ENCODE peak calls at places on chromosomes 16 and 17, in eight cellular contexts. Y is progenitor cell of endocrine pancreas; H is RCC 7860; U is GM23338; M is NT2/D1; P is GM20000; Q is naive thymus-derived CD8-positive, alpha-beta T cell; W is stomach. K is an unnamed sample.

GRCh38 chr17:29567362-29568330 is 809 bp upstream of the ABHD15 start:
- DNase-seq in Y (peak), H (no peak), U (peak), M (no peak), P (peak), Q (peak), W (peak), K (peak)

GRCh38 chr16:56647641-56648431 is 3.9 kb upstream of the MT1B start:
- DNase-seq in Y (no peak), H (no peak), U (peak), M (no peak), P (no peak), Q (no peak), W (no peak), K (peak)

GRCh38 chr17:70767102-70767701 is 597.9 kb downstream of the KCNJ2 start:
- DNase-seq in Y (no peak), H (peak), U (peak), M (no peak), P (peak), Q (no peak), W (no peak), K (peak)

GRCh38 chr17:75861927-75862317 is 6.8 kb upstream of the WBP2 start:
- DNase-seq in Y (no peak), H (no peak), U (no peak), M (no peak), P (no peak), Q (no peak), W (no peak), K (peak)

GRCh38 chr16:3696425-3697218 is 20.7 kb downstream of the TRAP1 start:
- DNase-seq in Y (no peak), H (peak), U (no peak), M (no peak), P (no peak), Q (no peak), W (peak), K (no peak)

GRCh38 chr17:4908711-4909496 is 6.0 kb upstream of the CHRNE start:
- DNase-seq in Y (peak), H (peak), U (peak), M (peak), P (peak), Q (peak), W (peak), K (peak)

GRCh38 chr16:30382398-30383015 is at the start of gene SEPTIN1:
- DNase-seq in Y (no peak), H (no peak), U (no peak), M (no peak), P (peak), Q (peak), W (no peak), K (no peak)

GRCh38 chr17:77719806-77720205 is 238.7 kb upstream of the TNRC6C start:
- DNase-seq in Y (no peak), H (no peak), U (no peak), M (no peak), P (no peak), Q (peak), W (no peak), K (no peak)

GRCh38 chr17:75633484-75634375 is 496 bp downstream of the SMIM5 start:
- DNase-seq in Y (peak), H (peak), U (peak), M (peak), P (peak), Q (peak), W (peak), K (peak)

GRCh38 chr16:84194018-84194417 is 3.1 kb downstream of the ADAD2 start:
- DNase-seq in Y (no peak), H (no peak), U (no peak), M (no peak), P (no peak), Q (no peak), W (no peak), K (no peak)

GRCh38 chr16:5001571-5001970 is 32.2 kb downstream of the NAGPA start:
- DNase-seq in Y (no peak), H (no peak), U (no peak), M (no peak), P (no peak), Q (no peak), W (no peak), K (no peak)

GRCh38 chr16:89970011-89970410 is 21.5 kb downstream of the DEF8 start:
- DNase-seq in Y (no peak), H (no peak), U (no peak), M (no peak), P (no peak), Q (no peak), W (no peak), K (no peak)

GRCh38 chr17:40563371-40564052 is 1.8 kb downstream of the CCR7 start:
- DNase-seq in Y (no peak), H (no peak), U (no peak), M (no peak), P (no peak), Q (peak), W (peak), K (no peak)

GRCh38 chr17:64648234-64648633 is 13.9 kb downstream of the SMURF2 start:
- DNase-seq in Y (no peak), H (no peak), U (no peak), M (no peak), P (no peak), Q (no peak), W (no peak), K (no peak)

GRCh38 chr16:51971184-51971583 is 575.8 kb downstream of the TOX3 start:
- DNase-seq in Y (no peak), H (no peak), U (peak), M (peak), P (no peak), Q (no peak), W (peak), K (peak)

K was measured in H7.